ENCODE peak calls at places on chromosomes 5 and 9, in six cellular contexts. I is upper lobe of right lung, D is cardiac muscle cell, X is SK-N-SH, Q is HCT116, B is keratinocyte. W is an unnamed sample. For H3K36me3, the result is how much of the 10 kb centered on the place peaks cover.

GRCh38 chr9:93357649-93358048 is 93.8 kb upstream of the FAM120A start:
- DNase-seq in B (no peak), X (no peak), Q (no peak), D (no peak), I (no peak), W (no peak)

GRCh38 chr5:2186472-2187015 is 303.8 kb upstream of the IRX4 start:
- DNase-seq in B (no peak), I (no peak), Q (no peak), X (no peak), D (no peak), W (no peak)

GRCh38 chr9:83986765-83987401 is 6.3 kb downstream of the RMI1 start:
- DNase-seq in B (no peak), D (no peak), X (no peak), Q (peak), I (no peak), W (no peak)

GRCh38 chr5:151179489-151179840 is 21.9 kb upstream of the ANXA6 start:
- DNase-seq in Q (no peak), B (no peak), D (no peak), X (no peak), I (no peak), W (no peak)

GRCh38 chr5:13278148-13278547 is 666.3 kb downstream of the DNAH5 start:
- DNase-seq in X (peak), I (no peak), B (no peak), D (no peak), Q (no peak), W (no peak)

GRCh38 chr5:31033295-31033694 is 160.2 kb upstream of the CDH6 start:
- DNase-seq in B (no peak), I (no peak), X (no peak), Q (no peak), D (no peak), W (no peak)

GRCh38 chr9:129439242-129439641 is 181.7 kb downstream of the C9orf50 start:
- DNase-seq in X (no peak), I (no peak), D (no peak), B (no peak), Q (no peak), W (no peak)

GRCh38 chr5:142613231-142613630 is 72.7 kb downstream of the FGF1 start:
- DNase-seq in Q (no peak), I (no peak), D (no peak), B (no peak), X (no peak), W (no peak)

GRCh38 chr9:134055981-134056461 is 11.8 kb downstream of the BRD3 start:
- DNase-seq in Q (no peak), B (peak), X (peak), I (peak), D (no peak), W (peak)

GRCh38 chr9:109171926-109172325 is 4.9 kb upstream of the FRRS1L start:
- DNase-seq in I (no peak), Q (no peak), B (no peak), X (no peak), D (no peak), W (no peak)

GRCh38 chr9:77563205-77563604 is 84.9 kb downstream of the GNA14 start:
- DNase-seq in I (no peak), X (peak), D (no peak), B (no peak), Q (no peak), W (no peak)

GRCh38 chr5:65815156-65815555 is 93.2 kb downstream of the NLN start:
- DNase-seq in I (no peak), Q (no peak), X (no peak), D (no peak), B (no peak), W (no peak)

GRCh38 chr9:14769235-14769580 is 46.7 kb upstream of the CER1 start:
- DNase-seq in Q (peak), I (no peak), X (no peak), D (peak), B (no peak), W (no peak)

GRCh38 chr5:71829206-71829605 is 110.1 kb downstream of the CARTPT start:
- DNase-seq in X (no peak), B (no peak), D (no peak), Q (no peak), I (no peak), W (no peak)

GRCh38 chr5:148998174-148998797 is 64.6 kb downstream of the SH3TC2 start:
- DNase-seq in B (no peak), D (peak), I (no peak), Q (peak), X (peak), W (no peak)

GRCh38 chr9:133581553-133582343 is 27.4 kb downstream of the FAM163B start:
- DNase-seq in I (no peak), D (no peak), B (no peak), X (peak), Q (no peak), W (peak)

GRCh38 chr9:129282308-129283211 is 104.5 kb upstream of the IER5L start:
- DNase-seq in I (peak), B (no peak), Q (no peak), D (no peak), X (no peak), W (no peak)

GRCh38 chr5:59698774-59699173 is 194.8 kb downstream of the PDE4D start:
- DNase-seq in X (no peak), I (no peak), Q (no peak), D (peak), B (no peak), W (no peak)

GRCh38 chr9:36729902-36730301 is 157.2 kb downstream of the MELK start:
- DNase-seq in X (no peak), Q (no peak), B (no peak), D (no peak), I (no peak), W (no peak)

GRCh38 chr5:55638455-55638854 is 73.7 kb downstream of the SLC38A9 start:
- DNase-seq in X (no peak), D (no peak), I (no peak), B (no peak), Q (no peak), W (no peak)
- H3K27ac ChIP-seq in X (no peak), D (no peak), I (no peak), B (no peak), Q (no peak), W (no peak)

GRCh38 chr5:43066231-43066798 is 26.2 kb upstream of the ANXA2R start:
- DNase-seq in I (peak), Q (peak), X (peak), B (no peak), D (peak), W (peak)
- TF ChIP-seq CTCF in I (no peak), Q (no peak), X (no peak), B (no peak), D (no peak), W (no peak)

GRCh38 chr5:39178171-39178570 is 41.2 kb downstream of the FYB1 start:
- DNase-seq in Q (no peak), X (no peak), B (no peak), I (no peak), D (no peak), W (no peak)
- H3K36me3 ChIP-seq in Q (under half), X (under half), B (under half), I (under half), D (under half), W (under half)

GRCh38 chr5:172444626-172445365 is 9.5 kb downstream of the SH3PXD2B start:
- DNase-seq in D (no peak), I (no peak), B (no peak), Q (no peak), X (no peak), W (no peak)

GRCh38 chr5:172443441-172444109 is 10.8 kb downstream of the SH3PXD2B start:
- DNase-seq in D (no peak), Q (peak), B (no peak), X (peak), I (no peak), W (peak)

GRCh38 chr5:172442592-172442991 is 11.7 kb downstream of the SH3PXD2B start:
- DNase-seq in X (no peak), D (no peak), Q (no peak), I (no peak), B (no peak), W (no peak)

GRCh38 chr5:172445866-172446265 is 8.5 kb downstream of the SH3PXD2B start:
- DNase-seq in Q (no peak), I (no peak), B (no peak), X (no peak), D (no peak), W (no peak)

DNA sequence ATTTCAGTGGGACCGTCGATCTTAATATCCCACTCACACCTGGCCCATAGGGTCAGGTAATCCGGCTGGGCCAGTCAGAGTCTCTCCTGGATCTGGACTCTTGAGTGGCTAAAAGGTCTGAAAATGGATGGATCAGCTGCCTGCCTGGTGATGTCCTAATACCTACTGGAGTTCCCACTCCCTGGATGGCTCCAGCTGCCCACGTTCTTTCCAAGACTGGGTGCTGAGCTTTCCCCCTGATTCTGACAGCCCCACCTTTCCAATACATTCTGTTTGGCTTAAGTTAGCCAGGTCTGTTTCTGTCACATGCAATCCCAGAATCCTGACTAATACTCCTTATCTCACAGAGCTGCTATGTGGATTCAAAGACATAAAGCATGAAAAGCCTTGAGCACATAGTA is 10.2 kb downstream of the SH3PXD2B start:
- DNase-seq in X (no peak), Q (no peak), I (no peak), D (no peak), B (no peak), W (no peak)
- H3K27ac ChIP-seq in X (no peak), Q (no peak), I (peak), D (no peak), B (no peak), W (peak)

GRCh38 chr5:36202521-36202961 is 39.2 kb downstream of the NADK2 start:
- DNase-seq in D (peak), Q (no peak), B (no peak), X (no peak), I (no peak), W (no peak)
- TF ChIP-seq CTCF in D (no peak), Q (no peak), B (no peak), X (no peak), I (no peak), W (no peak)

DNA sequence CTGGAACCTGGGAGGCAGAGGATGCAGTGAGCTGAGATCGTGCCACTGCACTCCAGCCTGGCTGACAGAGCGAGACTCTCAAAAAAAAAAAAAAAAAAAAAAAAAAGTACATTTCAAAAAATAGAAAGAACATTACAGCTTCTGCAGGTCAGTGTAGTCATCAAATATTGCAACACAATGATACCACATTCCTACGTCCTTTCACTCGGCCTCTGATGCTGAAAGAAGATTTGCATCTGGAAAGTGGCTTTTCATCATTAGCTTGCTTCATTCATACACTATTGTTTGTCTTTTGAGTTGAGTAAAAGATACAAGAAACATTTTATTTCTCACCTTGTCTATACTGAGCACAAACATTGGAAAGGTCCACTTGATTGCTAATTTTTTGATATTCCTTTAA is 59.6 kb upstream of the CPLANE1 start:
- DNase-seq in D (no peak), Q (no peak), B (no peak), I (no peak), X (no peak), W (no peak)
- H3K36me3 ChIP-seq in D (half or more), Q (half or more), B (under half), I (half or more), X (half or more), W (half or more)

GRCh38 chr5:95713960-95714710 is 17.0 kb upstream of the RHOBTB3 start:
- DNase-seq in I (no peak), D (no peak), B (no peak), Q (no peak), X (no peak), W (no peak)

GRCh38 chr5:95715799-95716461 is 15.2 kb upstream of the RHOBTB3 start:
- DNase-seq in I (no peak), D (no peak), X (no peak), Q (peak), B (no peak), W (no peak)

GRCh38 chr5:95711501-95712346 is 19.4 kb upstream of the RHOBTB3 start:
- DNase-seq in I (no peak), Q (no peak), X (no peak), D (peak), B (no peak), W (no peak)

GRCh38 chr5:95709967-95710650 is 21.0 kb upstream of the RHOBTB3 start:
- DNase-seq in I (no peak), B (no peak), Q (peak), D (peak), X (no peak), W (peak)

DNA sequence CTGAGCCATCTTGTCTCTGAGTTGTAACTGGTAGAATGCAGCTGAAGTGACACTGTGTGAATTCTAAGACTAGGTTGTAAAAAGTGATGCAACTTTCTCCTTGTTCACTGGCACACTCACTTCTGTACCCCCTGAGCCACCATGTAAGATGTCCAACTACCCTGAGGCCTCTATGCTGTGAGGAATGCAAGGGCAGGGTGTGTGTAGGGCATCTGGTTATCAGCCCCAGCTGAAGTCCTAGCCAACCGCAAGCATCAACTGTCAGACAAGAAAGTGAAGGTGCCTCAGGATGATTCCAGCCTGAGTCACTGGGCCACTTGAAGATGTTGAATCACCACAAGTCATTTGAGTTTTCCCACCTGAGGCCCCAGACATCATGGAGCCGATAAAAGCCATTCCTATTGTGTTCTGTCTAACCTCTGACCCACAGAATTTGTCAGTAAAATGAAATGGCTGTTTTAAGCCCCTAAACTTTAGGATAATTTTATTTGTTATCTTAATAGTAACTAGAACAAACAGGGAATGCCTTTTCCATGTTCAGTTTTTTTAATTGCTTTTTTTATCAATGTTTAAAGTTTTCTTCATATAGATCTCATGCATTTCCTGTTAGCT is 18.7 kb upstream of the RHOBTB3 start:
- DNase-seq in B (peak), Q (peak), D (peak), X (peak), I (no peak), W (no peak)
- H3K27ac ChIP-seq in B (no peak), Q (peak), D (peak), X (peak), I (no peak), W (no peak)

DNA sequence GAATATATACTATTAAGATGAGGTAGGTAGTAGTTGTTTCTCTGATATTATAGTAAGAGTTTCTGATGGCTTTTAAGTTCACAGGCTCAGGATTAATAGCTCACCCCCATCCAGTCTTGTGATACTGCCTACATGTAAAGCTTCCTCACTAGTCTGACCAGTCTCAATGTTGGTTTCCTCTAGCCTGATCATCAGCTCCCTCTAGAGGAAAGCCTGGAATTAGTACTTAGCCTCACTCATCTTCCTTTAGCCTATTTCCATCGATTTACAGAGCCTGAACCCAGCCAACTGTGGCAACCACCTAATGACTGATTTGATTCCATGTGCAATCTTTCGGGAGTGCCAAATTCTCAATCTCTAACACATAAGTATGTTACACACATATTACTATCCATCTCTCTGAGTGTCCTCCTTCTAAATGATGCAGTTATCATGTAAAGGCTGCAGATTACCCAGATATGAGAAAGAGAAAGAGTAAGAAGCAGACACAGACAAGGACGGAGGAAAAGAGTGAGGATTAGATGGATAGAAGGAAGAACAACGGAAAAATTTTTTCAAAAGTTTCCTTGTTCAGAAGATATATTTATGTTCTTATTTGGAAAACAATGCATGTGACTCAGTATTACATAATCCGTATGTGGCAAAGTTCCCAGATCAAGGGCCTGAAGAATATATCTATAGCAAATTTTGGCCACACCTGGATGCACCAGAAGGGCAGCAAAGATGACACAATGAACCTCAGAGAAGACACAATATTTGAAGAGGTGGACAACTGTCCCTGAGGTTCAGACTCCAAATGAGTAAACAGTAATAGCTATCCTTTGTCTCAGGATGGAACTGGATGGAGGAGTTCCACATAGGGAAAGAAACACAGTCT is 333.7 kb downstream of the ELAVL2 start:
- DNase-seq in I (no peak), B (no peak), X (peak), D (peak), Q (no peak), W (no peak)
- TF ChIP-seq CTCF in I (peak), B (peak), X (peak), D (peak), Q (no peak), W (peak)

GRCh38 chr9:100227636-100228035 is 125.1 kb downstream of the TEX10 start:
- DNase-seq in I (no peak), Q (no peak), D (no peak), B (no peak), X (no peak), W (no peak)
- H3K36me3 ChIP-seq in I (under half), Q (under half), D (under half), B (under half), X (under half), W (under half)